ENCODE peak calls at places on chromosomes 3 and 15, in six cellular contexts. One of them, this sample, is unnamed.
A peak's percentile ranks its signal among the peaks of the same experiment; 100 is the strongest.

GRCh38 chr3:65925254-65925954 is 113.3 kb downstream of the MAGI1 start:
- DNase-seq in HepG2: peak; percentile 74
- DNase-seq in endothelial cell of umbilical vein: no peak
- DNase-seq in SK-N-SH: no peak
- DNase-seq in transverse colon: no peak
- DNase-seq in breast epithelium: no peak
- DNase-seq in this sample: no peak

GRCh38 chr15:48389701-48390143 is 58.5 kb downstream of the DUT start:
- DNase-seq in endothelial cell of umbilical vein: peak; percentile 29
- DNase-seq in HepG2: no peak
- DNase-seq in breast epithelium: no peak
- DNase-seq in transverse colon: no peak
- DNase-seq in SK-N-SH: no peak
- DNase-seq in this sample: no peak

GRCh38 chr3:183871541-183871940 is 13.1 kb downstream of the PARL start:
- DNase-seq in endothelial cell of umbilical vein: no peak
- DNase-seq in breast epithelium: no peak
- DNase-seq in transverse colon: no peak
- DNase-seq in HepG2: no peak
- DNase-seq in SK-N-SH: no peak
- DNase-seq in this sample: no peak

GRCh38 chr3:159486580-159486979 is 502.1 kb upstream of the IL12A start:
- DNase-seq in HepG2: peak; percentile 2
- DNase-seq in endothelial cell of umbilical vein: peak; percentile 9
- DNase-seq in transverse colon: no peak
- DNase-seq in breast epithelium: no peak
- DNase-seq in SK-N-SH: no peak
- DNase-seq in this sample: no peak

GRCh38 chr3:10002951-10003350 is 16.3 kb upstream of the EMC3 start:
- DNase-seq in SK-N-SH: no peak
- DNase-seq in endothelial cell of umbilical vein: no peak
- DNase-seq in breast epithelium: no peak
- DNase-seq in transverse colon: no peak
- DNase-seq in HepG2: no peak
- DNase-seq in this sample: no peak

GRCh38 chr15:47363653-47364052 is 353.7 kb upstream of the SEMA6D start:
- DNase-seq in SK-N-SH: no peak
- DNase-seq in endothelial cell of umbilical vein: no peak
- DNase-seq in HepG2: no peak
- DNase-seq in transverse colon: no peak
- DNase-seq in breast epithelium: no peak
- DNase-seq in this sample: no peak

GRCh38 chr3:22257252-22257651 is 506.2 kb upstream of the ZNF385D start:
- DNase-seq in breast epithelium: no peak
- DNase-seq in SK-N-SH: no peak
- DNase-seq in transverse colon: no peak
- DNase-seq in HepG2: no peak
- DNase-seq in endothelial cell of umbilical vein: no peak
- DNase-seq in this sample: no peak

GRCh38 chr3:48504051-48504946 is at the start of gene SHISA5:
- DNase-seq in HepG2: no peak
- DNase-seq in endothelial cell of umbilical vein: peak; percentile 91
- DNase-seq in SK-N-SH: peak; percentile 83
- DNase-seq in breast epithelium: peak; percentile 71
- DNase-seq in transverse colon: peak; percentile 78
- DNase-seq in this sample: no peak

GRCh38 chr3:140686948-140687347 is 9.1 kb downstream of the TRIM42 start:
- DNase-seq in SK-N-SH: no peak
- DNase-seq in endothelial cell of umbilical vein: no peak
- DNase-seq in HepG2: no peak
- DNase-seq in transverse colon: no peak
- DNase-seq in breast epithelium: no peak
- DNase-seq in this sample: no peak

GRCh38 chr3:169812844-169813677 is at the start of the genes LRRC34 and LRRIQ4:
- DNase-seq in breast epithelium: no peak
- DNase-seq in transverse colon: peak; percentile 82
- DNase-seq in SK-N-SH: peak; percentile 86
- DNase-seq in endothelial cell of umbilical vein: peak; percentile 77
- DNase-seq in HepG2: no peak
- DNase-seq in this sample: no peak

GRCh38 chr15:67186226-67186649 is 68.2 kb downstream of the AAGAB start:
- DNase-seq in SK-N-SH: no peak
- DNase-seq in endothelial cell of umbilical vein: no peak
- DNase-seq in transverse colon: no peak
- DNase-seq in breast epithelium: no peak
- DNase-seq in HepG2: no peak
- DNase-seq in this sample: no peak

GRCh38 chr3:14431928-14432834 is 29.8 kb downstream of the SLC6A6 start:
- DNase-seq in endothelial cell of umbilical vein: peak; percentile 83
- DNase-seq in HepG2: peak; percentile 82
- DNase-seq in transverse colon: peak; percentile 93
- DNase-seq in breast epithelium: peak; percentile 83
- DNase-seq in SK-N-SH: peak; percentile 77
- DNase-seq in this sample: peak; percentile 73

GRCh38 chr15:60395276-60396011 is 2.3 kb downstream of the ANXA2 start:
- DNase-seq in transverse colon: no peak
- DNase-seq in HepG2: no peak
- DNase-seq in SK-N-SH: no peak
- DNase-seq in endothelial cell of umbilical vein: no peak
- DNase-seq in breast epithelium: no peak
- DNase-seq in this sample: no peak

GRCh38 chr15:100910556-100910955 is 8.6 kb upstream of the LRRK1 start:
- DNase-seq in breast epithelium: no peak
- DNase-seq in endothelial cell of umbilical vein: no peak
- DNase-seq in transverse colon: no peak
- DNase-seq in SK-N-SH: no peak
- DNase-seq in HepG2: no peak
- DNase-seq in this sample: no peak

GRCh38 chr15:71066983-71067382 is 48.3 kb upstream of the THSD4 start:
- DNase-seq in SK-N-SH: no peak
- DNase-seq in transverse colon: no peak
- DNase-seq in endothelial cell of umbilical vein: no peak
- DNase-seq in breast epithelium: no peak
- DNase-seq in HepG2: no peak
- DNase-seq in this sample: no peak

GRCh38 chr3:139771331-139771730 is 93.6 kb upstream of the NMNAT3 start:
- DNase-seq in SK-N-SH: no peak
- DNase-seq in transverse colon: no peak
- DNase-seq in HepG2: no peak
- DNase-seq in endothelial cell of umbilical vein: no peak
- DNase-seq in breast epithelium: no peak
- DNase-seq in this sample: no peak

GRCh38 chr15:96093063-96093462 is 237.4 kb upstream of the NR2F2 start:
- DNase-seq in breast epithelium: no peak
- DNase-seq in SK-N-SH: no peak
- DNase-seq in transverse colon: no peak
- DNase-seq in HepG2: no peak
- DNase-seq in endothelial cell of umbilical vein: peak; percentile 24
- DNase-seq in this sample: no peak

GRCh38 chr3:63937661-63938651 is 25.8 kb upstream of the SCAANT1 start:
- DNase-seq in endothelial cell of umbilical vein: no peak
- DNase-seq in SK-N-SH: no peak
- DNase-seq in breast epithelium: no peak
- DNase-seq in HepG2: peak; percentile 15
- DNase-seq in transverse colon: peak; percentile 30
- DNase-seq in this sample: no peak

GRCh38 chr3:50324351-50325144 is 2.0 kb upstream of the HYAL2 start:
- DNase-seq in HepG2: peak; percentile 88
- DNase-seq in endothelial cell of umbilical vein: peak; percentile 76
- DNase-seq in breast epithelium: no peak
- DNase-seq in SK-N-SH: peak; percentile 85
- DNase-seq in transverse colon: peak; percentile 65
- DNase-seq in this sample: no peak
- TF ChIP-seq POLR2AphosphoS5 in HepG2: no peak
- TF ChIP-seq POLR2AphosphoS5 in endothelial cell of umbilical vein: no peak
- TF ChIP-seq POLR2AphosphoS5 in breast epithelium: no peak
- TF ChIP-seq POLR2AphosphoS5 in SK-N-SH: no peak
- TF ChIP-seq POLR2AphosphoS5 in transverse colon: no peak
- TF ChIP-seq POLR2AphosphoS5 in this sample: no peak

GRCh38 chr3:170909129-170909903 is 879 bp upstream of the EIF5A2 start:
- DNase-seq in endothelial cell of umbilical vein: peak; percentile 4
- DNase-seq in transverse colon: no peak
- DNase-seq in HepG2: peak; percentile 69
- DNase-seq in SK-N-SH: no peak
- DNase-seq in breast epithelium: no peak
- DNase-seq in this sample: no peak
- TF ChIP-seq POLR2AphosphoS5 in endothelial cell of umbilical vein: no peak
- TF ChIP-seq POLR2AphosphoS5 in transverse colon: no peak
- TF ChIP-seq POLR2AphosphoS5 in HepG2: no peak
- TF ChIP-seq POLR2AphosphoS5 in SK-N-SH: no peak
- TF ChIP-seq POLR2AphosphoS5 in breast epithelium: no peak
- TF ChIP-seq POLR2AphosphoS5 in this sample: no peak

GRCh38 chr3:56491566-56491965 is 23.3 kb upstream of the ERC2 start:
- DNase-seq in transverse colon: no peak
- DNase-seq in HepG2: no peak
- DNase-seq in endothelial cell of umbilical vein: no peak
- DNase-seq in breast epithelium: no peak
- DNase-seq in SK-N-SH: no peak
- DNase-seq in this sample: no peak

DNA sequence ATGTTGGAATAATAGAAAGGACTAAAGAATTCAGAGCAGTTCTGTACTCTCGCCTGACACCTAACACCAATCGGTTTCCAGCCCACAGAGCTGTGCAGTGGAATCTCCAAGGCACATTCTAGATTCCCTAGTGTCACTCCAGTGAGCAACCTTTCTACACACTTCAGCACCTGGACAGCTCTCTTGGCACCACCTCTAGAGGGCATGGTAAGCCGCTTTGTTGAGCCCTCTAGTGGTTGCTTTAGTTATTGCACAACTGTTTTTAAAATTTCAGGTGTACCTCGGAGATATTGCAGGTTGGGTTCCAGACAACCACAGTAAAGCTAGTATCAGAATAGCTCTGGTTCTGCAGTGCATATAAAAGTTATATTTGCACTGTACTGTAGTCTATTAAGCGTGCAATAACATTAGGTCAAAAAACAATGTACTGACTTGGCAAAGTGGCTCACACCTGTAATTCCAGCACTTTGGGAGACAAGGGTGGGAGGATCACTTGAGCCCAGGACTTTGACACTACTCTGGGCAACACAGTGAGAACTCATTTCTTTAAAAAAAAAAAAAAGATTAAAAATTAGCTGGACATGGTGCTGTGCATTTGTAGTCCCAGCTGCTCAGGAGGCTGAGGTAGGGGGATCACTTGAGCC is 26.5 kb upstream of the ERC2 start:
- DNase-seq in transverse colon: peak; percentile 73
- DNase-seq in SK-N-SH: peak; percentile 66
- DNase-seq in HepG2: peak; percentile 85
- DNase-seq in breast epithelium: peak; percentile 61
- DNase-seq in endothelial cell of umbilical vein: peak; percentile 71
- DNase-seq in this sample: peak; percentile 58
- TF ChIP-seq POLR2AphosphoS5 in transverse colon: no peak
- TF ChIP-seq POLR2AphosphoS5 in SK-N-SH: no peak
- TF ChIP-seq POLR2AphosphoS5 in HepG2: no peak
- TF ChIP-seq POLR2AphosphoS5 in breast epithelium: no peak
- TF ChIP-seq POLR2AphosphoS5 in endothelial cell of umbilical vein: no peak
- TF ChIP-seq POLR2AphosphoS5 in this sample: no peak

GRCh38 chr3:71191031-71191482 is 392.5 kb downstream of the FOXP1 start:
- DNase-seq in HepG2: peak; percentile 43
- DNase-seq in transverse colon: no peak
- DNase-seq in breast epithelium: no peak
- DNase-seq in endothelial cell of umbilical vein: no peak
- DNase-seq in SK-N-SH: no peak
- DNase-seq in this sample: no peak
- TF ChIP-seq POLR2AphosphoS5 in HepG2: no peak
- TF ChIP-seq POLR2AphosphoS5 in transverse colon: no peak
- TF ChIP-seq POLR2AphosphoS5 in breast epithelium: no peak
- TF ChIP-seq POLR2AphosphoS5 in endothelial cell of umbilical vein: no peak
- TF ChIP-seq POLR2AphosphoS5 in SK-N-SH: no peak
- TF ChIP-seq POLR2AphosphoS5 in this sample: no peak

GRCh38 chr3:112639451-112640332 is 1.3 kb downstream of the CCDC80 start:
- DNase-seq in transverse colon: no peak
- DNase-seq in HepG2: no peak
- DNase-seq in endothelial cell of umbilical vein: no peak
- DNase-seq in SK-N-SH: no peak
- DNase-seq in breast epithelium: no peak
- DNase-seq in this sample: no peak

GRCh38 chr3:112642912-112643506 is 2.1 kb upstream of the CCDC80 start:
- DNase-seq in breast epithelium: peak; percentile 67
- DNase-seq in SK-N-SH: peak; percentile 85
- DNase-seq in transverse colon: peak; percentile 82
- DNase-seq in HepG2: peak; percentile 68
- DNase-seq in endothelial cell of umbilical vein: peak; percentile 83
- DNase-seq in this sample: no peak

GRCh38 chr3:112640864-112641751 is at the start of gene CCDC80:
- DNase-seq in transverse colon: no peak
- DNase-seq in SK-N-SH: no peak
- DNase-seq in HepG2: no peak
- DNase-seq in endothelial cell of umbilical vein: peak; percentile 91
- DNase-seq in breast epithelium: no peak
- DNase-seq in this sample: no peak

GRCh38 chr3:112638327-112639020 is 2.5 kb downstream of the CCDC80 start:
- DNase-seq in SK-N-SH: no peak
- DNase-seq in transverse colon: no peak
- DNase-seq in HepG2: no peak
- DNase-seq in endothelial cell of umbilical vein: no peak
- DNase-seq in breast epithelium: no peak
- DNase-seq in this sample: no peak

GRCh38 chr3:112640333-112640863 is 545 bp downstream of the CCDC80 start:
- DNase-seq in HepG2: no peak
- DNase-seq in SK-N-SH: peak; percentile 32
- DNase-seq in endothelial cell of umbilical vein: peak; percentile 73
- DNase-seq in breast epithelium: no peak
- DNase-seq in transverse colon: no peak
- DNase-seq in this sample: no peak
- TF ChIP-seq POLR2AphosphoS5 in HepG2: no peak
- TF ChIP-seq POLR2AphosphoS5 in SK-N-SH: no peak
- TF ChIP-seq POLR2AphosphoS5 in endothelial cell of umbilical vein: no peak
- TF ChIP-seq POLR2AphosphoS5 in breast epithelium: no peak
- TF ChIP-seq POLR2AphosphoS5 in transverse colon: no peak
- TF ChIP-seq POLR2AphosphoS5 in this sample: no peak

DNA sequence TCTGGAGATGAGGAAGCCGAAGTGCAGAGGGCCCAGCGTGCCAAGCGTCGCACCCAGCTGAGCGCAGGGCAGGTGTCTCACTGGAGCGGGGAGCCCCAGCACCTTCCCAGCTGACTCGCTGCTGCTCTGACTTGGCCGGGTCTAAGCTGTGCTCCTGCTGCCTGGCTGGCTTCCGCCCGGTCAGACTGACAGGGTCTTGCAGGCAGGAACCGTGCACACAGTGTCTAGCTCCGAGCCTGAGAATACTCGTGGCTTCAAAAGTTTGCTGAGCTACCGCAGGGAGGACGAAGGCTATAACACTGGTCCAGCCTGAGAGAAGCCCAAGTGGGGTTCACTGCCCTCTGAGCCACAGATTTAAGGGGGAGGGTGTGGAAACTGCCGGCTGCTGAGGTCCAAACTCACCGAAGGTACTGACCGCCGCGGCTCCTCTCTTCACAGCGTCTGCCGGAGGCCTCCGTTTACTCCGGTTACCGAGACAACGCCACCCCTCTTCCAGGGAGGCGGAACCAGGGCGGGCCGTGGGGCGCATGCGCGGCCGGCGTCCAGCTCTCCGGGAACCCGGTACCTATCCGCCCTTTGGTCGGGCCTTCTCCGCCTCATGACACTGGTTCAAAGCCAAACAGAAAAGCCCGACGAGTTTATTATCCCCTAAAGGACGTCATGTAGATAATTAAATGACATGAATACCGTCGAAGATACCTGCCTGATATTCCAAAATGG is at the start of gene CFAP44:
- DNase-seq in endothelial cell of umbilical vein: peak; percentile 61
- DNase-seq in HepG2: peak; percentile 68
- DNase-seq in SK-N-SH: no peak
- DNase-seq in transverse colon: peak; percentile 62
- DNase-seq in breast epithelium: peak; percentile 66
- DNase-seq in this sample: no peak
- TF ChIP-seq POLR2AphosphoS5 in endothelial cell of umbilical vein: no peak
- TF ChIP-seq POLR2AphosphoS5 in HepG2: no peak
- TF ChIP-seq POLR2AphosphoS5 in SK-N-SH: no peak
- TF ChIP-seq POLR2AphosphoS5 in transverse colon: no peak
- TF ChIP-seq POLR2AphosphoS5 in breast epithelium: no peak
- TF ChIP-seq POLR2AphosphoS5 in this sample: no peak

This sample was measured in Panc1.